ENCODE peak calls at places on chromosomes 5 and 9, in eight cellular contexts. S is endothelial cell, P is lower lobe of right lung, I is mesothelial cell of epicardium, W is nephron progenitor cell, M is astrocyte of the spinal cord, T is MCF 10A, E is IMR-90. Q is an unnamed sample.

GRCh38 chr5:169765176-169765575 is 128.1 kb downstream of the DOCK2 start:
- DNase-seq in E (peak; percentile 40), M (no peak), P (no peak), T (peak; percentile 33), S (no peak), I (no peak), W (no peak), Q (no peak)

GRCh38 chr9:83204047-83204446 is 141.1 kb upstream of the RASEF start:
- DNase-seq in S (no peak), E (no peak), W (no peak), I (no peak), M (no peak), T (no peak), P (no peak), Q (no peak)

GRCh38 chr9:102355982-102356381 is 617.5 kb upstream of the GRIN3A start:
- DNase-seq in P (no peak), W (peak; percentile 3), E (no peak), M (no peak), S (no peak), T (no peak), I (no peak), Q (no peak)

GRCh38 chr5:14105717-14106435 is 37.3 kb upstream of the TRIO start:
- DNase-seq in M (peak; percentile 90), T (peak; percentile 77), S (no peak), P (no peak), W (no peak), E (peak; percentile 95), I (no peak), Q (no peak)

GRCh38 chr5:107894361-107894760 is 223.6 kb upstream of the EFNA5 start:
- DNase-seq in I (no peak), T (peak; percentile 49), M (no peak), P (no peak), E (peak; percentile 26), S (no peak), W (no peak), Q (no peak)

GRCh38 chr9:135990468-135991429 is 29.6 kb upstream of the UBAC1 start:
- DNase-seq in P (no peak), W (peak; percentile 67), T (peak; percentile 50), S (peak; percentile 38), M (peak; percentile 64), I (no peak), E (peak; percentile 47), Q (no peak)

GRCh38 chr5:74624931-74625505 is 15.5 kb downstream of the ENC1 start:
- DNase-seq in I (no peak), S (no peak), T (no peak), P (no peak), M (no peak), E (no peak), W (no peak), Q (no peak)

GRCh38 chr5:16913840-16914435 is 22.1 kb downstream of the MYO10 start:
- DNase-seq in W (no peak), T (no peak), M (no peak), I (no peak), P (no peak), E (no peak), S (no peak), Q (no peak)

GRCh38 chr5:43192558-43193170 is 639 bp downstream of the NIM1K start:
- DNase-seq in I (no peak), M (peak; percentile 25), W (peak; percentile 23), P (peak; percentile 55), S (peak; percentile 7), E (peak; percentile 27), T (no peak), Q (no peak)

GRCh38 chr5:55604611-55605067 is 69.9 kb upstream of the PLPP1 start:
- DNase-seq in S (no peak), I (no peak), E (peak; percentile 86), W (no peak), M (peak; percentile 71), T (peak; percentile 9), P (no peak), Q (no peak)

GRCh38 chr5:151664694-151665583 is 21.8 kb downstream of the SPARC start:
- DNase-seq in M (peak; percentile 76), T (peak; percentile 89), W (no peak), P (no peak), I (no peak), E (peak; percentile 91), S (no peak), Q (no peak)

GRCh38 chr5:123107343-123108240 is 18.6 kb downstream of the PRDM6 start:
- DNase-seq in P (no peak), T (no peak), W (no peak), E (no peak), M (no peak), S (no peak), I (no peak), Q (no peak)

GRCh38 chr9:116278326-116278725 is 124.7 kb downstream of the PAPPA start:
- DNase-seq in W (no peak), P (no peak), T (no peak), E (no peak), M (peak; percentile 28), I (no peak), S (no peak), Q (no peak)

GRCh38 chr9:124475158-124475867 is 25.1 kb downstream of the ADGRD2 start:
- DNase-seq in M (no peak), I (no peak), P (no peak), E (no peak), T (no peak), S (no peak), W (no peak), Q (no peak)

GRCh38 chr9:35035851-35036701 is 36.3 kb downstream of the VCP start:
- DNase-seq in T (no peak), I (no peak), P (peak; percentile 64), W (no peak), E (peak; percentile 38), M (no peak), S (no peak), Q (no peak)

GRCh38 chr5:161064800-161065199 is 212.8 kb upstream of the ATP10B start:
- DNase-seq in S (no peak), E (no peak), P (no peak), T (no peak), I (no peak), W (no peak), M (no peak), Q (no peak)

GRCh38 chr5:156272139-156272538 is 54.8 kb upstream of the SGCD start:
- DNase-seq in E (no peak), T (no peak), P (no peak), W (no peak), I (no peak), S (no peak), M (no peak), Q (no peak)

GRCh38 chr5:93058309-93058708 is 522.7 kb downstream of the NR2F1-AS1 start:
- DNase-seq in M (peak; percentile 64), I (no peak), T (peak; percentile 68), W (no peak), P (no peak), E (peak; percentile 92), S (no peak), Q (no peak)

GRCh38 chr5:37768362-37768761 is 71.5 kb downstream of the GDNF start:
- DNase-seq in P (no peak), E (no peak), I (no peak), W (no peak), M (no peak), T (no peak), S (no peak), Q (no peak)

GRCh38 chr5:43889238-43889637 is 286.3 kb downstream of the NNT start:
- DNase-seq in P (no peak), M (no peak), S (no peak), W (no peak), T (no peak), E (peak; percentile 3), I (no peak), Q (no peak)

GRCh38 chr5:416636-416960 is 26.4 kb upstream of the EXOC3 start:
- DNase-seq in T (no peak), E (no peak), P (peak; percentile 48), W (no peak), I (no peak), M (no peak), S (no peak), Q (no peak)

GRCh38 chr5:168552146-168552545 is 23.0 kb downstream of the FBLL1 start:
- DNase-seq in P (no peak), I (no peak), W (no peak), S (no peak), M (peak; percentile 93), E (peak; percentile 97), T (peak; percentile 84), Q (no peak)

GRCh38 chr5:107331312-107331711 is 339.4 kb downstream of the EFNA5 start:
- DNase-seq in I (no peak), S (no peak), T (no peak), M (no peak), W (no peak), E (no peak), P (no peak), Q (no peak)

GRCh38 chr5:34811691-34812090 is 27.3 kb upstream of the TTC23L start:
- DNase-seq in M (no peak), E (no peak), P (no peak), W (no peak), S (no peak), I (no peak), T (no peak), Q (no peak)

GRCh38 chr9:99296375-99296951 is 74.4 kb downstream of the SEC61B start:
- DNase-seq in E (no peak), P (no peak), W (no peak), S (no peak), T (no peak), I (no peak), M (no peak), Q (no peak)

GRCh38 chr9:105413486-105414068 is 34.3 kb upstream of the FSD1L start:
- DNase-seq in T (peak; percentile 55), I (no peak), M (peak; percentile 44), P (no peak), W (no peak), E (peak; percentile 53), S (no peak), Q (no peak)
- TF ChIP-seq CTCF in T (peak; percentile 30), I (no peak), M (peak; percentile 51), P (no peak), W (no peak), E (peak; percentile 42), S (no peak), Q (peak; percentile 67)

GRCh38 chr5:116574682-116575634 is at the start of gene SEMA6A:
- DNase-seq in P (peak; percentile 86), S (peak; percentile 99), I (peak; percentile 81), E (peak; percentile 75), W (peak; percentile 94), M (peak; percentile 90), T (peak; percentile 94), Q (peak; percentile 96)
- TF ChIP-seq CTCF in P (no peak), S (peak; percentile 34), I (no peak), E (no peak), W (no peak), M (no peak), T (peak; percentile 12), Q (peak; percentile 36)

GRCh38 chr9:113150670-113151591 is at the start of gene SLC31A2:
- DNase-seq in S (peak; percentile 95), E (peak; percentile 72), I (peak; percentile 86), P (peak; percentile 97), W (peak; percentile 95), M (peak; percentile 81), T (peak; percentile 83), Q (peak; percentile 97)
- TF ChIP-seq CTCF in S (no peak), E (peak; percentile 28), I (no peak), P (peak; percentile 51), W (peak; percentile 34), M (peak; percentile 31), T (peak; percentile 22), Q (peak; percentile 74)

DNA sequence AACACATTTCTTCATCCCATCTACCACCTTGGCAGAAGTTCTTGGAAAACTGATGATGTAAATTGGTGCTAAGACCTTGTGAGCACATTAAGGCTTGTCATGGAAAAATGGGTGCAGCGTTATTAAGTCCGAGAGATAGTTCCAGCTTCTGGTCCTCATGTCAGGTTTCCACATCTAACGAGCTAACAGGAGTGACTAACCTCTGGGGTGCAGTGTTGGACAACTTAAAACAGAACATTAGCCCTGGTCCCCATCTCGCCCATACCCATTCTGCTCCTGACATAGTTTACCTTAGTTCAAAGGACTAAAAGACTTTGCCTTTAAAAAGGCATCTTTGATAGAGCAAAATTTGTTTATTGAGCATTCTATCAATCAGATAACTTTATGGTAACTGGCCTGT is 128.0 kb downstream of the SLC1A3 start:
- DNase-seq in S (no peak), P (no peak), W (no peak), M (peak; percentile 18), T (peak; percentile 57), E (peak; percentile 36), I (no peak), Q (no peak)
- TF ChIP-seq CTCF in S (no peak), P (no peak), W (no peak), M (peak; percentile 23), T (peak; percentile 29), E (peak; percentile 23), I (no peak), Q (peak; percentile 53)

Q was measured in chondrocyte.